ENCODE peak calls at places on chromosomes 6 and 20, in four cellular contexts. X is H1, T is esophagus squamous epithelium, F is tibial nerve. J is an unnamed sample.

GRCh38 chr6:97053643-97054411 is 129.3 kb downstream of the KLHL32 start:
- DNase-seq in X (no peak), T (no peak), F (no peak), J (no peak)

GRCh38 chr6:116387374-116387773 is 16.6 kb downstream of the DSE start:
- DNase-seq in X (no peak), T (no peak), F (no peak), J (no peak)

GRCh38 chr20:4573564-4574355 is 147.9 kb upstream of the PRND start:
- DNase-seq in X (no peak), T (no peak), F (no peak), J (no peak)

GRCh38 chr20:58225490-58226200 is 2.8 kb downstream of the ANKRD60 start:
- DNase-seq in X (no peak), T (no peak), F (no peak), J (no peak)

GRCh38 chr20:6007094-6007528 is 46.7 kb downstream of the LRRN4 start:
- DNase-seq in X (no peak), T (no peak), F (no peak), J (no peak)

GRCh38 chr6:170044836-170045562 is 245.9 kb downstream of the DLL1 start:
- DNase-seq in X (no peak), T (no peak), F (no peak), J (no peak)

GRCh38 chr6:170212051-170212756 is 78.7 kb downstream of the DLL1 start:
- DNase-seq in X (no peak), T (no peak), F (peak; percentile 2), J (no peak)

GRCh38 chr20:5642155-5642981 is 107.8 kb upstream of the SHLD1 start:
- DNase-seq in X (no peak), T (no peak), F (peak; percentile 36), J (peak; percentile 66)

GRCh38 chr20:17849901-17850673 is 118.5 kb downstream of the SNX5 start:
- DNase-seq in X (no peak), T (no peak), F (peak; percentile 68), J (peak; percentile 30)

GRCh38 chr6:132414761-132415160 is 13.5 kb upstream of the MOXD1 start:
- DNase-seq in X (no peak), T (no peak), F (no peak), J (no peak)

GRCh38 chr6:89506716-89507597 is 74.0 kb downstream of the ANKRD6 start:
- DNase-seq in X (no peak), T (no peak), F (no peak), J (no peak)

GRCh38 chr6:147005499-147005898 is 198.7 kb upstream of the STXBP5 start:
- DNase-seq in X (no peak), T (no peak), F (no peak), J (no peak)

GRCh38 chr20:36971103-36971502 is 19.6 kb upstream of the SAMHD1 start:
- DNase-seq in X (no peak), T (no peak), F (no peak), J (no peak)
- H3K4me3 ChIP-seq in X (no peak overlapping the region), T (no peak overlapping the region), F (no peak overlapping the region), J (no peak overlapping the region)

DNA sequence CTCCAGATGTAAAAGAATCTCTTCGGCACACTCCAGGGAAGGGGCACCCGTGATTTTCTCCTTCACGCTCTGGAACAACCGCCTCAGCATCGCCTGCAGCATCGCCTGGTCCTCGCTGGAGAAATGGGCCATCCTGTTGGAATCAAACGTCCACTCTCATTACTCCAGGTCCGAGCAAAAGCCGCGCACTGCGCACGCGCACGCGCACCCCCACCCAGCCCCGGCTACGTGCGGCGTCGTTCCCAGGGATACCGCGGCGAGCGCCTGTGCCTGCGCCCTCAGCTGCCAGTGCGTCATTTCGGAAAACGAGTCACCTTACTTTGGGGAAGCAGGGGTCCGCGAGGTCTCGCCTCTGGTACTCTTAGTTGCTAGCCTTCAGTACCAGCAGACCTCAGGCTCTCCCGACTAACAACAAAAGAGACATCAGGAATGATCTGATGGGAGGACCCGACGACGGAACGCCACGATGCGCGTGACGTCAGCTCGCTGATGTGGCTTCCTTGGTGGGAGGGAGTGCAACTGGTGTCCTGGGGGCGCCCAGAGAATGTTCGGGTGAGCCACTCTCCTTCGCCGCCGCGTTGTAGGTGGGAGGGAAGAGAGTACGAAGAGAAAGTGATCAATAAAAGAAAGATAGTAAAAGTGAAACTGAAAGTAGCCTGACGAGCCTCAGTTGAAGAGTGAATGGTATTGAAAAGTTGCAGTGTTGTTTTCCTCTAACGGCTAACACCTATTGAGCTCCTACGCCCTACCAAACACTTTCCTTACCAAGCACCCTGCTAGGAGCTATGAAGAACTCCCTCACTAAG is at the start of gene TBC1D32:
- DNase-seq in X (peak; percentile 70), T (peak; percentile 41), F (peak; percentile 84), J (peak; percentile 93)
- TF ChIP-seq POLR2A in X (peak; percentile 35), T (peak; percentile 30), F (peak; percentile 59), J (no peak)

GRCh38 chr20:64063389-64064144 is 569 bp downstream of the TCEA2 start:
- DNase-seq in X (no peak), T (no peak), F (no peak), J (peak; percentile 41)

GRCh38 chr20:64064145-64064698 is 1.2 kb downstream of the TCEA2 start:
- DNase-seq in X (no peak), T (no peak), F (no peak), J (no peak)

GRCh38 chr20:64062276-64062595 is 762 bp upstream of the TCEA2 start:
- DNase-seq in X (no peak), T (no peak), F (no peak), J (no peak)

GRCh38 chr20:64065062-64065972 is 2.3 kb downstream of the TCEA2 start:
- DNase-seq in X (no peak), T (no peak), F (no peak), J (no peak)

DNA sequence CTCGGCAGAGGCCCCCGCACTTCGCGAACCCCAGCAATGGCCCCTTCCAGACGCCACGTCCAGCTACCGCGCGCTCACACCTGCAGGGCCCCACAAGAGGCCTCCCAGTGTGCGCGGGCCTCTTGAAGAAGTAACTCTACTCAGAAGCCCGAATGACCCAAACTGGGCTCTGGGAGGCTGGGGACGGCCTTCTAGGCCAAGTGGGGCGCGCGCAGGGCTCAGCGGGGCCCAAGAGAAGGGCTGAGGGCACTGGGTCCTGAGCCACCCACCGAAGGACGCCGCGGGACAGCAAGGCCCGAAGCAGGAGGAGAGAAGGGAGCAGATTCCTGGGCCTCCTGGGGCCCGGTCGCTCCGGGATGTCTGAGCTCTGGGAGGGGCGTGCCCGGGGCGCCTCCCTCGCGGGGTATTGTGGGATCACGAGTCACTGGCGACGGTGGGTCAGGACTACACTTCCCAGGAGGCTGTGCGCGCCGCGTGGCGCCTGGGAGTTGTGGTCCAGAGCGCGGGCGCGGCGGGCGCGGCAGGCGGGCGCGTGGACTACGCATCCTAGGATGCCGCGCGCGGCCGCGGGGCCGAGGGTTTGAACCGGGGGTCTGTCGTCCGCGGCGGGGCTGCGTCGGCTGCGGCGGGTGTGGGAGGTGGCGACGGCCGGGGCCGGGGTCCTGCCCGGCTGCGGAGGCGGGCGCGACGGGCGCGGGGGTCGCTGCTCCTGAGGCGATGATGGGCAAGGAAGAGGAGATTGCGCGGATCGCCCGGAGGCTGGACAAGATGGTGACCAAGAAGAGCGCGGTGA is at the start of gene TCEA2:
- DNase-seq in X (no peak), T (peak; percentile 70), F (peak; percentile 94), J (peak; percentile 98)
- TF ChIP-seq CTCF in X (no peak), T (no peak), F (no peak), J (no peak)

GRCh38 chr6:115370202-115370601 is 690.5 kb downstream of the FRK start:
- DNase-seq in X (no peak), T (no peak), F (no peak), J (no peak)
- H3K4me3 ChIP-seq in X (no peak overlapping the region), T (no peak overlapping the region), F (no peak overlapping the region), J (no peak overlapping the region)

J was measured in thyroid gland.